ENCODE peak calls at places on chromosomes 12 and 14, in five cellular contexts. X, Z, I, B and N are unnamed samples.

GRCh38 chr12:16062611-16063010 is 151.5 kb downstream of the DERA start:
- DNase-seq in X (no peak), Z (no peak), I (peak), B (no peak), N (no peak)

GRCh38 chr14:84770030-84770429 is 759.9 kb upstream of the FLRT2 start:
- DNase-seq in X (no peak), Z (no peak), I (no peak), B (no peak), N (no peak)

GRCh38 chr14:102484316-102484715 is 25.3 kb downstream of the ANKRD9 start:
- DNase-seq in X (no peak), Z (no peak), I (no peak), B (no peak), N (no peak)

GRCh38 chr12:96143392-96143791 is 50.8 kb upstream of the ELK3 start:
- DNase-seq in X (no peak), Z (no peak), I (no peak), B (no peak), N (no peak)

GRCh38 chr12:1881301-1881700 is 37.2 kb downstream of the CACNA2D4 start:
- DNase-seq in X (no peak), Z (peak), I (no peak), B (no peak), N (no peak)

GRCh38 chr12:109892748-109893147 is 7.3 kb upstream of the TCHP start:
- DNase-seq in X (no peak), Z (no peak), I (no peak), B (no peak), N (no peak)

GRCh38 chr14:49853572-49854375 is 1.2 kb upstream of the NEMF start:
- DNase-seq in X (peak), Z (peak), I (peak), B (peak), N (peak)

GRCh38 chr14:72513994-72514659 is 379.8 kb downstream of the DPF3 start:
- DNase-seq in X (no peak), Z (peak), I (peak), B (peak), N (peak)

GRCh38 chr12:116222358-116222757 is 55.1 kb downstream of the MED13L start:
- DNase-seq in X (peak), Z (no peak), I (peak), B (peak), N (peak)

GRCh38 chr12:58291106-58291505 is 349.7 kb downstream of the ATP23 start:
- DNase-seq in X (no peak), Z (no peak), I (no peak), B (no peak), N (no peak)

GRCh38 chr12:88108021-88108420 is 33.9 kb downstream of the CEP290 start:
- DNase-seq in X (no peak), Z (no peak), I (peak), B (peak), N (peak)

GRCh38 chr12:96399081-96399918 is 939 bp downstream of the CDK17 start:
- DNase-seq in X (peak), Z (peak), I (peak), B (peak), N (peak)

GRCh38 chr12:93571854-93572711 is at the start of gene SOCS2:
- DNase-seq in X (peak), Z (peak), I (no peak), B (peak), N (peak)

GRCh38 chr14:64569108-64570045 is 19.6 kb downstream of the PPP1R36 start:
- DNase-seq in X (peak), Z (no peak), I (peak), B (peak), N (peak)

GRCh38 chr14:34775922-34776321 is 61.5 kb upstream of the CFL2 start:
- DNase-seq in X (no peak), Z (no peak), I (no peak), B (no peak), N (no peak)

GRCh38 chr12:25023808-25024207 is 74.9 kb upstream of the BCAT1 start:
- DNase-seq in X (no peak), Z (no peak), I (no peak), B (no peak), N (no peak)

GRCh38 chr14:77098470-77099353 is 654 bp downstream of the CIPC start:
- DNase-seq in X (peak), Z (no peak), I (no peak), B (no peak), N (no peak)

GRCh38 chr14:45426685-45427282 is 173.8 kb upstream of the MIS18BP1 start:
- DNase-seq in X (no peak), Z (peak), I (peak), B (peak), N (peak)

GRCh38 chr14:104689620-104690265 is 325 bp downstream of the INF2 start:
- DNase-seq in X (no peak), Z (no peak), I (no peak), B (no peak), N (no peak)

GRCh38 chr12:15152864-15153263 is 68.4 kb downstream of the RERG start:
- DNase-seq in X (no peak), Z (no peak), I (peak), B (peak), N (peak)

GRCh38 chr14:22976620-22977433 is 5.5 kb downstream of the AJUBA start:
- DNase-seq in X (no peak), Z (peak), I (peak), B (peak), N (no peak)

GRCh38 chr12:70520847-70521246 is 116.4 kb downstream of the PTPRB start:
- DNase-seq in X (no peak), Z (no peak), I (no peak), B (no peak), N (no peak)

GRCh38 chr12:125121095-125121494 is 55.9 kb downstream of the AACS start:
- DNase-seq in X (no peak), Z (no peak), I (no peak), B (no peak), N (no peak)

GRCh38 chr12:67727652-67728295 is 79.2 kb downstream of the DYRK2 start:
- DNase-seq in X (no peak), Z (no peak), I (no peak), B (no peak), N (no peak)

GRCh38 chr14:28767239-28767850 is 758 bp downstream of the FOXG1 start:
- DNase-seq in X (no peak), Z (peak), I (no peak), B (no peak), N (no peak)

GRCh38 chr14:28769358-28769757 is 2.8 kb downstream of the FOXG1 start:
- DNase-seq in X (no peak), Z (no peak), I (no peak), B (no peak), N (no peak)

GRCh38 chr14:28767851-28768548 is 1.4 kb downstream of the FOXG1 start:
- DNase-seq in X (no peak), Z (peak), I (no peak), B (no peak), N (peak)

GRCh38 chr14:28770061-28770460 is 3.5 kb downstream of the FOXG1 start:
- DNase-seq in X (no peak), Z (no peak), I (no peak), B (no peak), N (no peak)

DNA sequence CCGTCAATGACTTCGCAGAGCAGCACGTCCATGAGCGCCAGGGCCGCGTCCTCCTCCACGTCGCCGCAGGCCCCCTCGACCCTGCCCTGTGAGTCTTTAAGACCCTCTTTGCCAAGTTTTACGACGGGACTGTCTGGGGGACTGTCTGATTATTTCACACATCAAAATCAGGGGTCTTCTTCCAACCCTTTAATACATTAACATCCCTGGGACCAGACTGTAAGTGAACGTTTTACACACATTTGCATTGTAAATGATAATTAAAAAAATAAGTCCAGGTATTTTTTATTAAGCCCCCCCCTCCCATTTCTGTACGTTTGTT is 1.9 kb downstream of the FOXG1 start:
- DNase-seq in X (no peak), Z (no peak), I (no peak), B (no peak), N (no peak)
- H3K4me3 ChIP-seq in X (no peak), Z (peak), I (peak), B (no peak), N (no peak)

GRCh38 chr14:95361373-95362179 is 41.9 kb upstream of the CLMN start:
- DNase-seq in X (no peak), Z (peak), I (peak), B (no peak), N (no peak)
- TF ChIP-seq CTCF in X (peak), Z (peak), I (peak), B (no peak), N (no peak)

GRCh38 chr12:119122047-119122446 is 56.7 kb upstream of the HSPB8 start:
- DNase-seq in X (no peak), Z (no peak), I (no peak), B (no peak), N (no peak)
- H3K4me3 ChIP-seq in X (no peak), Z (no peak), I (no peak), B (no peak), N (no peak)

GRCh38 chr14:75084513-75084912 is 15.1 kb downstream of the ZC2HC1C start:
- DNase-seq in X (no peak), Z (no peak), I (no peak), B (no peak), N (no peak)
- TF ChIP-seq CTCF in X (no peak), Z (no peak), I (no peak), B (no peak), N (peak)